ENCODE peak calls at places on chromosomes 12 and 14, in eight cellular contexts. U, S, B, Q, W, X, O and P are unnamed samples.

GRCh38 chr14:22533739-22534359 is 55.2 kb downstream of the DAD1 start:
- DNase-seq in U (no peak), S (no peak), B (no peak), Q (no peak), W (no peak), X (no peak), O (no peak), P (no peak)

GRCh38 chr12:42498549-42499247 is 90.8 kb downstream of the PRICKLE1 start:
- DNase-seq in U (no peak), S (no peak), B (no peak), Q (peak; percentile 28), W (no peak), X (no peak), O (no peak), P (no peak)

GRCh38 chr14:80316426-80316825 is 105.1 kb upstream of the DIO2 start:
- DNase-seq in U (no peak), S (no peak), B (no peak), Q (no peak), W (no peak), X (no peak), O (no peak), P (no peak)

GRCh38 chr12:10331642-10332239 is 24.1 kb downstream of the KLRD1 start:
- DNase-seq in U (no peak), S (no peak), B (no peak), Q (peak; percentile 79), W (peak; percentile 67), X (no peak), O (no peak), P (no peak)

GRCh38 chr12:22453511-22453910 is 90.8 kb downstream of the C2CD5 start:
- DNase-seq in U (no peak), S (no peak), B (no peak), Q (no peak), W (no peak), X (no peak), O (no peak), P (no peak)

GRCh38 chr12:5568325-5568981 is 136.5 kb downstream of the NTF3 start:
- DNase-seq in U (no peak), S (no peak), B (no peak), Q (no peak), W (no peak), X (peak; percentile 39), O (no peak), P (no peak)

GRCh38 chr12:19373569-19373968 is 65.7 kb upstream of the AEBP2 start:
- DNase-seq in U (no peak), S (no peak), B (no peak), Q (peak; percentile 10), W (no peak), X (no peak), O (no peak), P (no peak)

GRCh38 chr12:104733717-104734175 is 224.3 kb downstream of the SLC41A2 start:
- DNase-seq in U (no peak), S (no peak), B (no peak), Q (peak; percentile 6), W (peak; percentile 62), X (no peak), O (no peak), P (no peak)

GRCh38 chr14:65026526-65026925 is 39.8 kb downstream of the FNTB start:
- DNase-seq in U (no peak), S (no peak), B (no peak), Q (no peak), W (no peak), X (no peak), O (no peak), P (no peak)

GRCh38 chr14:52790011-52790755 is 1.2 kb downstream of the GNPNAT1 start:
- DNase-seq in U (no peak), S (no peak), B (no peak), Q (peak; percentile 31), W (peak; percentile 11), X (no peak), O (no peak), P (no peak)

GRCh38 chr12:69337325-69337724 is 10.9 kb upstream of the LYZ start:
- DNase-seq in U (no peak), S (no peak), B (no peak), Q (no peak), W (no peak), X (no peak), O (no peak), P (no peak)

GRCh38 chr12:55797550-55797949 is 20.0 kb downstream of the SARNP start:
- DNase-seq in U (no peak), S (no peak), B (no peak), Q (no peak), W (no peak), X (no peak), O (no peak), P (no peak)

GRCh38 chr14:33754264-33754663 is 196.6 kb downstream of the EGLN3 start:
- DNase-seq in U (no peak), S (no peak), B (no peak), Q (peak; percentile 32), W (no peak), X (no peak), O (no peak), P (no peak)

GRCh38 chr12:121590476-121591143 is 9.8 kb upstream of the KDM2B start:
- DNase-seq in U (peak; percentile 30), S (no peak), B (no peak), Q (no peak), W (peak; percentile 39), X (no peak), O (no peak), P (no peak)

GRCh38 chr12:46522141-46522540 is 149.6 kb upstream of the SLC38A2 start:
- DNase-seq in U (no peak), S (no peak), B (no peak), Q (peak; percentile 16), W (no peak), X (no peak), O (no peak), P (no peak)

GRCh38 chr14:91123201-91123600 is 9.3 kb downstream of the DGLUCY start:
- DNase-seq in U (no peak), S (no peak), B (no peak), Q (no peak), W (no peak), X (no peak), O (no peak), P (no peak)

GRCh38 chr14:61930101-61930857 is 168.1 kb downstream of the SNAPC1 start:
- DNase-seq in U (no peak), S (no peak), B (no peak), Q (no peak), W (no peak), X (no peak), O (no peak), P (no peak)

DNA sequence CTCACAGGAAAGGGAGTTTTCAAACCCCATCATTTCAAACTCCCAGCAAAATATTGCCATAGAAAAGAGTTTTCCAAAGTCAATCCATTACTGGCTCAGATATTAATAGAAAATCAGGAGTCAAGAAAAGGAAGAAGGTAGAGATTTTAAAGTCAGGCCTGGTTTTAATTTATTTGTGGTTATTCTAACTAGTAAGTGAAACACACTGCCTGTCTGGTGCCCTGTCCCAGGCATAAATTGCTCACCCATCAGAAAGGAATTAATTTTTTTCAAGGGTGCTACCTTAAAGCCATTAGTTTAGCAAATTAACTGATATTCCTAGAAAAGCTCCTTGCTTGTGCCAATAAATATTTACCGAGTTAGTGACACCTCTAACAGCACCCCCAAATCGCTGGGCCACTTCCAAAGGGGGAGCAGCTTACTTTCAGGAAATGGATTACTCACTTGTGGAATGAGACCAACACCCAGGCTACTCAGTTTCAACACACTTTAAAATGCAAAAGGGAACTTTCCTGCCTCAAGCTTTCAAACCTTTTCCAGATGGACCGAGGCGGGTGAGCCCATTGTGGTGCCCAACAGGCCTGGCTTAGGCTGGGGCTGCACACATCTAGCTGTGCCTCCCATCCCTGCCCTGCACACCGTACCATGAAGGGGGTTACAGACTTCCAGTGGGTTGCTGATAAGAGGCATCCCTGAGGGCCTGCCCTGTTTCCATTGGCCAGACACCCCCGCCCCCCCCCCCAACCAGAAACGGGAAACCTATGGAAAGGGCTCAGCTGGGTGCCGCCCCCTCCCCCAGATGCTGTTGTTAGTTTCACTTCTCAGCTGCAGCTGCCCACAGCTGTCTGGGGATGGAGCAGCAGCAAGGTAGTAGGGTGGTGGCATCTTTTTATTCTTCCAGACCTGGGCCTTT is 117.2 kb downstream of the SAMD4A start:
- DNase-seq in U (peak; percentile 76), S (no peak), B (no peak), Q (peak; percentile 90), W (no peak), X (peak; percentile 69), O (no peak), P (no peak)
- H3K4me3 ChIP-seq in U (no peak overlapping the region), S (no peak overlapping the region), B (no peak overlapping the region), Q (peak overlapping the region; percentile 27), W (no peak overlapping the region), X (no peak overlapping the region), O (no peak overlapping the region), P (no peak overlapping the region)

GRCh38 chr14:58331111-58331510 is 32.8 kb downstream of the ARID4A start:
- DNase-seq in U (peak; percentile 90), S (peak; percentile 47), B (peak; percentile 67), Q (peak; percentile 99), W (peak; percentile 49), X (no peak), O (peak; percentile 79), P (peak; percentile 83)
- H3K4me3 ChIP-seq in U (no peak overlapping the region), S (no peak overlapping the region), B (peak overlapping the region; percentile 29), Q (peak overlapping the region; percentile 16), W (no peak overlapping the region), X (no peak overlapping the region), O (no peak overlapping the region), P (no peak overlapping the region)

DNA sequence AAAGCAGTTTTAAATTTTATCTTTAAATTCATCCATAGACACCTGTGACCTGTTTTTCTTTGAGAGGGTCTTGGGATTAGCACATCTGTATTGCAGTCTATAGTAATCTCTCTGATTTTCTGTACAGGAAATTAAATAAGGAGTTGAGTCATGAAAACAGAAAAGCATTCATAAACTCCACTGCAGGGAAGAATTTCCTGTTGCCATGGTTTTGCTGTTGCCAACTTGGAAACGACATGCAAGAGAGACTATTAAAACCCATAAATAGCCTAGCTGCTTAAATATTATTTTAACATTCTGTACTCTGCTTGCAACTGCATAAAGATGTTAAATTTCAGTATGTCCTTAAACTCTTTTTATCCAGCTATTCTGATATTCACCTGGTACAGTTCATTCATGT is 281.0 kb upstream of the RGS6 start:
- DNase-seq in U (no peak), S (no peak), B (no peak), Q (peak; percentile 95), W (no peak), X (no peak), O (no peak), P (no peak)
- H3K4me3 ChIP-seq in U (no peak overlapping the region), S (no peak overlapping the region), B (no peak overlapping the region), Q (no peak overlapping the region), W (no peak overlapping the region), X (no peak overlapping the region), O (no peak overlapping the region), P (no peak overlapping the region)

GRCh38 chr12:49824886-49825285 is 3.3 kb downstream of the NCKAP5L start:
- DNase-seq in U (no peak), S (no peak), B (no peak), Q (peak; percentile 82), W (peak; percentile 89), X (no peak), O (no peak), P (no peak)
- H3K4me3 ChIP-seq in U (no peak overlapping the region), S (peak overlapping the region; percentile 19), B (no peak overlapping the region), Q (peak overlapping the region; percentile 26), W (peak overlapping the region; percentile 21), X (no peak overlapping the region), O (no peak overlapping the region), P (no peak overlapping the region)